ENCODE peak calls at places on chromosomes 13 and 19, in four cellular contexts. N, H, P and K are unnamed samples.

GRCh38 chr19:32677657-32678056 is 2.0 kb downstream of the RGS9BP start:
- DNase-seq in N (no peak), H (no peak), P (no peak), K (no peak)

GRCh38 chr19:54128441-54128725 is 9.2 kb upstream of the CNOT3 start:
- DNase-seq in N (no peak), H (no peak), P (no peak), K (no peak)

GRCh38 chr13:36819811-36820140 is 754 bp downstream of the RFXAP start:
- DNase-seq in N (no peak), H (peak; percentile 52), P (no peak), K (peak; percentile 20)

GRCh38 chr13:40665061-40665753 is 1.2 kb downstream of the FOXO1 start:
- DNase-seq in N (no peak), H (peak; percentile 43), P (peak; percentile 26), K (peak; percentile 24)

GRCh38 chr13:99721606-99722384 is 220.5 kb downstream of the TM9SF2 start:
- DNase-seq in N (no peak), H (no peak), P (no peak), K (no peak)

GRCh38 chr13:43785681-43786471 is 896 bp downstream of the ENOX1 start:
- DNase-seq in N (peak; percentile 40), H (peak; percentile 76), P (no peak), K (peak; percentile 78)

GRCh38 chr13:98890186-98890585 is 87.7 kb downstream of the DOCK9 start:
- DNase-seq in N (peak; percentile 56), H (peak; percentile 93), P (no peak), K (peak; percentile 72)

GRCh38 chr13:47661076-47661475 is 340.0 kb downstream of the SUCLA2 start:
- DNase-seq in N (no peak), H (peak; percentile 91), P (no peak), K (peak; percentile 27)

GRCh38 chr13:102392810-102393209 is 9.0 kb downstream of the FGF14 start:
- DNase-seq in N (no peak), H (peak; percentile 10), P (no peak), K (no peak)

GRCh38 chr13:49428041-49428763 is 15.7 kb downstream of the CAB39L start:
- DNase-seq in N (no peak), H (peak; percentile 26), P (no peak), K (no peak)

GRCh38 chr13:104318121-104318520 is 1251.9 kb upstream of the SLC10A2 start:
- DNase-seq in N (no peak), H (no peak), P (no peak), K (no peak)

GRCh38 chr13:74114202-74114601 is 20.0 kb downstream of the KLF12 start:
- DNase-seq in N (no peak), H (peak; percentile 81), P (no peak), K (no peak)

GRCh38 chr19:19279853-19280252 is 6.8 kb upstream of the TM6SF2 start:
- DNase-seq in N (no peak), H (no peak), P (no peak), K (no peak)

GRCh38 chr13:110676511-110677204 is 29.3 kb downstream of the CARS2 start:
- DNase-seq in N (no peak), H (no peak), P (no peak), K (no peak)

GRCh38 chr19:40274585-40275544 is 10.3 kb downstream of the AKT2 start:
- DNase-seq in N (no peak), H (no peak), P (no peak), K (no peak)

GRCh38 chr13:90640976-90641375 is 706.5 kb upstream of the MIR17HG start:
- DNase-seq in N (no peak), H (peak; percentile 69), P (no peak), K (peak; percentile 19)

GRCh38 chr19:3784607-3785463 is 1.3 kb downstream of the MATK start:
- DNase-seq in N (no peak), H (peak; percentile 33), P (no peak), K (peak; percentile 64)

GRCh38 chr19:12974301-12975220 is 5.2 kb downstream of the DAND5 start:
- DNase-seq in N (no peak), H (peak; percentile 51), P (no peak), K (no peak)
- H3K27ac ChIP-seq in N (no peak overlapping the region), H (no peak overlapping the region), P (no peak overlapping the region), K (peak overlapping the region; percentile 24)

GRCh38 chr13:88948501-88948900 is 1277.3 kb downstream of the SLITRK5 start:
- DNase-seq in N (no peak), H (no peak), P (no peak), K (no peak)

DNA sequence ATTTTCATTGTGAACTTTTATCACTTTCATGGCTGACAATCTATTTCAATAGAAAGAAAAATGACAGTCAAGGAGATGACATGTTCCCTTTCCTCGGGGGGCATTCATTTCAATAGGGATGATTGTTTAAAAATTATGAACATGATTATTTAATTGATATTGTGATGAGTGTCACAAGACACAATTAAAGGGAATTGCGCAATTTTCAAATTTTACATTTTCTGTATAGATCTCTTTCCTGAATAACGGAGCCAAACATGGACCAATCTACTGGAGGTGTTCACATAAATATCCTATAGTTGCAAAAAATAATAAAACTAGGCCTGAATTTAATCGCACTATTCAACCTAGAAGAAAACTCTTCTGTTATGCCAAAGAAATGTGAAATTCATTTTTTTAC is 1274.6 kb downstream of the SLITRK5 start:
- DNase-seq in N (no peak), H (no peak), P (no peak), K (no peak)
- H3K27ac ChIP-seq in N (no peak overlapping the region), H (no peak overlapping the region), P (no peak overlapping the region), K (no peak overlapping the region)

DNA sequence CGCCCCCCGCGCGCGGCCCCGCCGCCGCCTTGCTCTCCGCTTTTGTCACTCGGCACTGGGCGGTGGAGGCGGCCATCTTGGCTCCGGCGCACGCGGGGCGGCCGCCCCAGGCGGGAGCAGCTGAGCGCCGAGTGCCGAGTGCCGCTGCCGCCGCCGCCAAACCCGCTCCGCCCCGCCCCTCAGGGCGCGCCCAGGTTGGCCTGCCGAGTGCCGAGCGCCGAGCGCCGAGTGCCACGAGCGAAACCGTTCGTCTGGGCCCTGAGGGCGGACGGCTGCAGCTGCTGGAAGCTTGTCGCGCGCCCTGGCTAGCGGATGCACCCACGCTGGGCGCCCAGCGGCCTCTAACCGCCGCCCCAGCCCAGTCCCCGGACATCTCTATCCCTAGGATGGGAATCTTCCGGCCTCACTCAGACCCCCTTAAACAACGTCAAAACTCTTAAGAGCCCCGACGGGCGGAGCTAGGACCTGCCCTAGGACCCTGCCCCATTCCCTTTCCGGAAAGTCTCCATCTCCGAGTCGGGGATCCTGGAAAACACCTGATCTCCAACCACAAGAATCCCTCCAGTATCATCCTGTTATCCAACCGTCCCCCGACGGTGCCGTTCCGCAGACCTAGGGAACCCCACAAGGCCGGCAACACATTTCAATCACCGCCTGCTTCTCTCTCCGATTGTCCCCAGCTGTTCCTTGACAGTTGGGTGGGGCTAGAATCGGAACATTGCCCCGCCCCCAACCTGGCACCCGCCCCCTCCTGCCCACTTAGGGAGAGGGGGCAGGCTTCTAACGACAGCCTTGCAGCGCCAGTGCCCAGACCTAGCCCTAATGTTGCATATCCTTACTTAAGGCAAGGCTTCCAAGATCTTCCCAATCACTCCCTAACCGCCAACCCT is 14.1 kb upstream of the AKAP8L start:
- DNase-seq in N (peak; percentile 95), H (peak; percentile 98), P (peak; percentile 86), K (peak; percentile 98)
- H3K27ac ChIP-seq in N (peak overlapping the region; percentile 90), H (peak overlapping the region; percentile 93), P (peak overlapping the region; percentile 65), K (peak overlapping the region; percentile 85)

GRCh38 chr13:20940083-20940482 is 37.5 kb upstream of the XPO4 start:
- DNase-seq in N (no peak), H (peak; percentile 60), P (no peak), K (no peak)
- H3K27ac ChIP-seq in N (no peak overlapping the region), H (no peak overlapping the region), P (no peak overlapping the region), K (no peak overlapping the region)

DNA sequence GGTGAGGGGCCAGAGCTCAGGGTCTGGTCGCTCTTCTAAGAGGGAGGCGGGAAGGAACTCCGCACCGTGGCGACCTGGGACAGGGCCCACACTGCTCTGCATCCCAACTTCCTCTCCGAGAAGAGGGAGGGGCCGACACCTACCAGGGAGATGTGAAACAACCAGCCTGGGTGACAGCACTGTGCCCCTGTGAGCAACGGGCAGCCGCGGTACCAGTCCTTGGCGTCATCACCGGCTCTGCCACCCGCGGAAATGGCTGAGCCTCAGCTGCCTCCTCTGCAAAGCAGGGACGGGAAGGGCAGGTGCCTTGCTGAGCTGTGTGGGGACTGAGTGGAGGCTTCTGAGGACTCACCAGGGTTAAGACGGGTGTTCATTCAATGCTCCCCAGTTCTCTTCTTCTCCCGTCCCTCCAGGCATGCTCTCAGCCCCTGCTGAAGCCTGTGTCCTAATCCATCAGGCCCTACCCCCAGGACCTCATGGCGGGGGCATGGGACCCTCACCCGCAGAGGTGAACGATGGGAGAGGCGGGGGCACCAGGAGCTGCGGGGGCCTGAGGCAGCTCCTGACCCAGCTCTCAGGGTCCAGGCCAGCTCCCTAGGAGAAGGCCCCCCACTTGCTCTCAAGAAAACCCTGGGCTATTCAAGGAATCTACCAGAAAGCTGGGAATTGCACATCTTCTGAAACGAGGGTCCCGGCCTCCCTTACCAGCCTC is 9.3 kb downstream of the ZNF787 start:
- DNase-seq in N (no peak), H (no peak), P (peak; percentile 22), K (peak; percentile 17)
- H3K27ac ChIP-seq in N (peak overlapping the region; percentile 52), H (no peak overlapping the region), P (peak overlapping the region; percentile 48), K (peak overlapping the region; percentile 46)

DNA sequence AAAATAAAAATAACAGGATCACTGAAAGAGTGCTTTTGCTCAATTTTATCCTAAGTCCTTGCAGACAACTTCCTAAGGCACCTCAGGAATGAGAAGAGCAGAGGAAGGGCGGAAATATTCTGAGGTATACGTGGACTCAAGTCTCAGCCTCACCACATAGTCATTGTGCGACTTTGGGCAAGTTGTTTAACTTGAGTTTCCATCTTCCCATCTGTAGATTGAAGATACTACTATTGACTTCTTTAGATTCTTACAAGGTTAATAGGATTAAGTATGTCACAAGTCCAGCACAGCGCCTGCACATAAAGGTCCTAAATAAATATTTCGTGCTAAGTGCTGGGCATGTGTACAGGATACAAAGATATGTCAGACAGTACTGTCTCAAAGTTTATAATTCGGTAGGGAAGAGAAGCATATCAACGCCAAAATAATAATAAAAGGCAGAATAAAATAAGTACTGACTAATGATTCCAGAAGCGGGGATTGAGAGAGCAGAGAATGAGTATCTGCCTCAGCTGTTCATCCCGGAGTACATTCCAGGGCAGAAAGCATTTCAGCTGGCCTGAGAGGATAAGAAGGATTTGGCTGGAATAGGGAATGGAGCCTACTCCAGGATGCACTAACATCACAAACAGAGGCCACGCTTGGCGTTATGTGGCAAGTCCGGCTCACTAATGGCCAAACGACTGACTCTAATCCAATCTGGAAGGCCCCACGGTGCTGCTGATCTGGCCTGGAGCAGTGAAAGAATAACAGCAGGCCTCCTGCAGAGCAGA is 139.7 kb downstream of the FLT1 start:
- DNase-seq in N (no peak), H (no peak), P (no peak), K (no peak)
- H3K27ac ChIP-seq in N (no peak overlapping the region), H (no peak overlapping the region), P (no peak overlapping the region), K (no peak overlapping the region)

GRCh38 chr19:16117594-16118033 is 5.9 kb downstream of the RAB8A start:
- DNase-seq in N (no peak), H (no peak), P (no peak), K (no peak)

GRCh38 chr19:16115309-16116039 is 3.8 kb downstream of the RAB8A start:
- DNase-seq in N (no peak), H (no peak), P (no peak), K (no peak)

GRCh38 chr19:16116067-16116466 is 4.4 kb downstream of the RAB8A start:
- DNase-seq in N (no peak), H (no peak), P (no peak), K (no peak)

GRCh38 chr19:16121141-16121540 is 9.5 kb downstream of the RAB8A start:
- DNase-seq in N (no peak), H (no peak), P (no peak), K (no peak)

GRCh38 chr19:16118489-16119033 is 6.9 kb downstream of the RAB8A start:
- DNase-seq in N (peak; percentile 60), H (no peak), P (no peak), K (no peak)
- H3K27ac ChIP-seq in N (no peak overlapping the region), H (no peak overlapping the region), P (peak overlapping the region; percentile 4), K (peak overlapping the region; percentile 12)